ENCODE peak calls at places on chromosomes 12 and 14, in ten cellular contexts. One of them, this sample, is unnamed.

GRCh38 chr14:36517242-36518030 is 2.6 kb downstream of the NKX2-1 start:
- DNase-seq in GM13976: peak
- DNase-seq in fibroblast of pulmonary artery: no peak
- DNase-seq in HFF-Myc: no peak
- DNase-seq in GM23338: peak
- DNase-seq in progenitor cell of endocrine pancreas: no peak
- DNase-seq in neural crest cell: no peak
- DNase-seq in pancreas: peak
- DNase-seq in OCI-LY7: no peak
- DNase-seq in GM12865: no peak
- DNase-seq in this sample: peak

GRCh38 chr14:78524766-78525165 is 354.6 kb downstream of the NRXN3 start:
- DNase-seq in pancreas: no peak
- DNase-seq in fibroblast of pulmonary artery: no peak
- DNase-seq in HFF-Myc: no peak
- DNase-seq in GM23338: no peak
- DNase-seq in GM13976: no peak
- DNase-seq in GM12865: no peak
- DNase-seq in neural crest cell: no peak
- DNase-seq in progenitor cell of endocrine pancreas: no peak
- DNase-seq in OCI-LY7: no peak
- DNase-seq in this sample: no peak

GRCh38 chr12:843609-844008 is 91.2 kb downstream of the WNK1 start:
- DNase-seq in GM13976: no peak
- DNase-seq in GM12865: no peak
- DNase-seq in fibroblast of pulmonary artery: peak
- DNase-seq in OCI-LY7: no peak
- DNase-seq in pancreas: no peak
- DNase-seq in neural crest cell: no peak
- DNase-seq in HFF-Myc: no peak
- DNase-seq in GM23338: no peak
- DNase-seq in progenitor cell of endocrine pancreas: no peak
- DNase-seq in this sample: no peak

GRCh38 chr14:103629503-103630121 is 601 bp downstream of the KLC1 start:
- DNase-seq in neural crest cell: peak
- DNase-seq in OCI-LY7: peak
- DNase-seq in pancreas: peak
- DNase-seq in GM12865: peak
- DNase-seq in GM23338: peak
- DNase-seq in progenitor cell of endocrine pancreas: peak
- DNase-seq in fibroblast of pulmonary artery: no peak
- DNase-seq in HFF-Myc: no peak
- DNase-seq in GM13976: peak
- DNase-seq in this sample: peak

GRCh38 chr12:85831327-85831990 is 4.8 kb downstream of the RASSF9 start:
- DNase-seq in pancreas: no peak
- DNase-seq in progenitor cell of endocrine pancreas: no peak
- DNase-seq in GM13976: no peak
- DNase-seq in fibroblast of pulmonary artery: no peak
- DNase-seq in GM23338: no peak
- DNase-seq in neural crest cell: no peak
- DNase-seq in HFF-Myc: no peak
- DNase-seq in GM12865: no peak
- DNase-seq in OCI-LY7: no peak
- DNase-seq in this sample: no peak

GRCh38 chr14:105299654-105300541 is 903 bp downstream of the BRF1 start:
- DNase-seq in pancreas: no peak
- DNase-seq in fibroblast of pulmonary artery: no peak
- DNase-seq in GM13976: peak
- DNase-seq in GM23338: no peak
- DNase-seq in OCI-LY7: no peak
- DNase-seq in GM12865: peak
- DNase-seq in HFF-Myc: no peak
- DNase-seq in progenitor cell of endocrine pancreas: no peak
- DNase-seq in neural crest cell: no peak
- DNase-seq in this sample: no peak

GRCh38 chr14:87283547-87283946 is 709.4 kb downstream of the GALC start:
- DNase-seq in OCI-LY7: no peak
- DNase-seq in progenitor cell of endocrine pancreas: no peak
- DNase-seq in neural crest cell: no peak
- DNase-seq in GM23338: no peak
- DNase-seq in HFF-Myc: no peak
- DNase-seq in fibroblast of pulmonary artery: no peak
- DNase-seq in pancreas: no peak
- DNase-seq in GM13976: no peak
- DNase-seq in GM12865: no peak
- DNase-seq in this sample: no peak

GRCh38 chr14:90900712-90901111 is 84.5 kb upstream of the TTC7B start:
- DNase-seq in fibroblast of pulmonary artery: peak
- DNase-seq in neural crest cell: no peak
- DNase-seq in HFF-Myc: no peak
- DNase-seq in GM12865: no peak
- DNase-seq in progenitor cell of endocrine pancreas: no peak
- DNase-seq in GM13976: no peak
- DNase-seq in pancreas: no peak
- DNase-seq in OCI-LY7: no peak
- DNase-seq in GM23338: no peak
- DNase-seq in this sample: no peak

GRCh38 chr12:130195369-130195768 is 33.1 kb downstream of the FZD10 start:
- DNase-seq in progenitor cell of endocrine pancreas: no peak
- DNase-seq in OCI-LY7: no peak
- DNase-seq in GM12865: no peak
- DNase-seq in GM13976: no peak
- DNase-seq in GM23338: no peak
- DNase-seq in HFF-Myc: no peak
- DNase-seq in neural crest cell: no peak
- DNase-seq in fibroblast of pulmonary artery: no peak
- DNase-seq in pancreas: no peak
- DNase-seq in this sample: peak

GRCh38 chr12:130196827-130197226 is 34.6 kb downstream of the FZD10 start:
- DNase-seq in progenitor cell of endocrine pancreas: no peak
- DNase-seq in fibroblast of pulmonary artery: no peak
- DNase-seq in GM13976: no peak
- DNase-seq in HFF-Myc: no peak
- DNase-seq in GM12865: no peak
- DNase-seq in neural crest cell: no peak
- DNase-seq in pancreas: no peak
- DNase-seq in OCI-LY7: no peak
- DNase-seq in GM23338: no peak
- DNase-seq in this sample: no peak

GRCh38 chr12:130194154-130194553 is 31.9 kb downstream of the FZD10 start:
- DNase-seq in neural crest cell: no peak
- DNase-seq in GM13976: no peak
- DNase-seq in fibroblast of pulmonary artery: no peak
- DNase-seq in pancreas: no peak
- DNase-seq in OCI-LY7: no peak
- DNase-seq in GM12865: no peak
- DNase-seq in GM23338: no peak
- DNase-seq in progenitor cell of endocrine pancreas: no peak
- DNase-seq in HFF-Myc: no peak
- DNase-seq in this sample: no peak

GRCh38 chr12:130195776-130196175 is 33.5 kb downstream of the FZD10 start:
- DNase-seq in fibroblast of pulmonary artery: no peak
- DNase-seq in pancreas: no peak
- DNase-seq in OCI-LY7: no peak
- DNase-seq in GM12865: no peak
- DNase-seq in progenitor cell of endocrine pancreas: no peak
- DNase-seq in GM13976: no peak
- DNase-seq in HFF-Myc: no peak
- DNase-seq in GM23338: no peak
- DNase-seq in neural crest cell: no peak
- DNase-seq in this sample: no peak

DNA sequence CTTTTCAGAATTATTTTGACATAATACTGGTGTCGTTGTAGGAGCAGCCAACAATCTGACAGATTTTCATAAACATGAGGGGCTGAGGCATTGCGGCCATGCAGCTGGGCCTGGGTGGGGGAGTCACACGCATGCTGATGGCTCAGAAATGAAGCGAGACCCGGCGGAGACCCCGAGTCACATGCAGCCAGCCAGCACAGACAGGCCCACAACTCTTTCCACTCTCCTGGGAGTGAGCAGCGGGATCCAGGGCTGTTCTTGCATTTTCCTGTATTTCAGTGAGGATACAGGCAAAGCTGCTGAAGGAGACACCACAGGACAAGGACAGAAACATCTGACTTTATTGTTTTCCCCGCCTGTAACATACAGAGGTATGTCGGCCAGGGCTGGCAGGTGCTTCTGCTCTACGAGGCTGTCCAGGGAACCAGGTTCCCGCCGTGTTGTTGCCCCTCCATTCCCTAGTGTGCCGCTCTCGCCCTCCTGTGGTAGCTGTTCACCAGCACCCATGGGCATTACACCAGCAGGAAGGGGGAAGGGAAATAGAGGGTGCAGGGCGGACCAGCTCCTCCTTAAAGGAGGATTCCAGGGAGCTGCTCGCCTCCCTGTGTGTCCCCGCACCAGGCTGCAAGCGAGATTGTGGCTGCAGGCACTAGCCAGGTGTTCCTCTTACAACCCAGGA is 30.5 kb downstream of the FZD10 start:
- DNase-seq in HFF-Myc: no peak
- DNase-seq in pancreas: no peak
- DNase-seq in neural crest cell: no peak
- DNase-seq in GM23338: no peak
- DNase-seq in GM13976: no peak
- DNase-seq in progenitor cell of endocrine pancreas: no peak
- DNase-seq in GM12865: no peak
- DNase-seq in fibroblast of pulmonary artery: no peak
- DNase-seq in OCI-LY7: no peak
- DNase-seq in this sample: no peak
- TF ChIP-seq CTCF in HFF-Myc: no peak
- TF ChIP-seq CTCF in pancreas: no peak
- TF ChIP-seq CTCF in neural crest cell: peak
- TF ChIP-seq CTCF in GM23338: peak
- TF ChIP-seq CTCF in GM13976: no peak
- TF ChIP-seq CTCF in progenitor cell of endocrine pancreas: no peak
- TF ChIP-seq CTCF in GM12865: no peak
- TF ChIP-seq CTCF in fibroblast of pulmonary artery: no peak
- TF ChIP-seq CTCF in OCI-LY7: no peak
- TF ChIP-seq CTCF in this sample: no peak

GRCh38 chr12:92717202-92717601 is 14.4 kb downstream of the PLEKHG7 start:
- DNase-seq in HFF-Myc: peak
- DNase-seq in neural crest cell: no peak
- DNase-seq in pancreas: no peak
- DNase-seq in OCI-LY7: peak
- DNase-seq in fibroblast of pulmonary artery: peak
- DNase-seq in GM23338: peak
- DNase-seq in GM13976: no peak
- DNase-seq in GM12865: no peak
- DNase-seq in progenitor cell of endocrine pancreas: no peak
- DNase-seq in this sample: no peak
- TF ChIP-seq CTCF in HFF-Myc: peak
- TF ChIP-seq CTCF in neural crest cell: peak
- TF ChIP-seq CTCF in pancreas: no peak
- TF ChIP-seq CTCF in OCI-LY7: peak
- TF ChIP-seq CTCF in fibroblast of pulmonary artery: peak
- TF ChIP-seq CTCF in GM23338: peak
- TF ChIP-seq CTCF in GM13976: peak
- TF ChIP-seq CTCF in GM12865: no peak
- TF ChIP-seq CTCF in progenitor cell of endocrine pancreas: no peak
- TF ChIP-seq CTCF in this sample: peak

GRCh38 chr12:23356440-23356839 is 593.0 kb downstream of the SOX5 start:
- DNase-seq in fibroblast of pulmonary artery: no peak
- DNase-seq in OCI-LY7: no peak
- DNase-seq in neural crest cell: no peak
- DNase-seq in GM23338: no peak
- DNase-seq in pancreas: no peak
- DNase-seq in GM12865: no peak
- DNase-seq in progenitor cell of endocrine pancreas: no peak
- DNase-seq in HFF-Myc: no peak
- DNase-seq in GM13976: no peak
- DNase-seq in this sample: no peak

GRCh38 chr12:23350808-23351207 is 598.7 kb downstream of the SOX5 start:
- DNase-seq in GM13976: peak
- DNase-seq in pancreas: no peak
- DNase-seq in neural crest cell: no peak
- DNase-seq in fibroblast of pulmonary artery: no peak
- DNase-seq in progenitor cell of endocrine pancreas: no peak
- DNase-seq in OCI-LY7: no peak
- DNase-seq in GM12865: peak
- DNase-seq in GM23338: no peak
- DNase-seq in HFF-Myc: no peak
- DNase-seq in this sample: no peak

GRCh38 chr12:23349550-23349949 is 599.9 kb downstream of the SOX5 start:
- DNase-seq in pancreas: no peak
- DNase-seq in HFF-Myc: no peak
- DNase-seq in OCI-LY7: no peak
- DNase-seq in fibroblast of pulmonary artery: no peak
- DNase-seq in GM12865: no peak
- DNase-seq in GM23338: no peak
- DNase-seq in GM13976: no peak
- DNase-seq in neural crest cell: no peak
- DNase-seq in progenitor cell of endocrine pancreas: no peak
- DNase-seq in this sample: no peak

GRCh38 chr12:23354800-23355199 is 594.7 kb downstream of the SOX5 start:
- DNase-seq in progenitor cell of endocrine pancreas: no peak
- DNase-seq in HFF-Myc: no peak
- DNase-seq in neural crest cell: no peak
- DNase-seq in OCI-LY7: no peak
- DNase-seq in GM12865: no peak
- DNase-seq in GM13976: no peak
- DNase-seq in GM23338: no peak
- DNase-seq in pancreas: no peak
- DNase-seq in fibroblast of pulmonary artery: no peak
- DNase-seq in this sample: no peak

DNA sequence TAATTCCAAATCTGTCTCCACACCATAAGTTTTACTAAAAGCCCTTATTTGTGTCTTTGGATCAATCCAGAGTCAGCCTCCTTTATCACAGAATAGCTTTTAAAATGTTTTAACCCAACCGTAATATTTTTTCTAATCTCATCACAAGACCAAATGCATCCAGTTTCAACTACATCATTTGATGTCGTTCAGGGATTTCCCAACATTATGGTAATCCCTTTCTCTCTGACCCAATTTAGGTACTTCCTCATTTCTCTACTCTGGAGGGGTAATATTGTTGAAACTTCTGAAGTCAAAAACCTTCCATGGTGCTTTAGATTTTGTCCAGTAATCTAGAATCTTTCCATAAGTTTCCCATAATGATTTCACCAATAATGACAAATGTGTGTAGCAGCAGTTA is 596.8 kb downstream of the SOX5 start:
- DNase-seq in HFF-Myc: no peak
- DNase-seq in OCI-LY7: no peak
- DNase-seq in GM12865: no peak
- DNase-seq in pancreas: no peak
- DNase-seq in GM13976: no peak
- DNase-seq in GM23338: no peak
- DNase-seq in fibroblast of pulmonary artery: no peak
- DNase-seq in neural crest cell: no peak
- DNase-seq in progenitor cell of endocrine pancreas: no peak
- DNase-seq in this sample: no peak
- TF ChIP-seq CTCF in HFF-Myc: no peak
- TF ChIP-seq CTCF in OCI-LY7: no peak
- TF ChIP-seq CTCF in GM12865: no peak
- TF ChIP-seq CTCF in pancreas: no peak
- TF ChIP-seq CTCF in GM13976: no peak
- TF ChIP-seq CTCF in GM23338: no peak
- TF ChIP-seq CTCF in fibroblast of pulmonary artery: no peak
- TF ChIP-seq CTCF in neural crest cell: no peak
- TF ChIP-seq CTCF in progenitor cell of endocrine pancreas: no peak
- TF ChIP-seq CTCF in this sample: no peak

DNA sequence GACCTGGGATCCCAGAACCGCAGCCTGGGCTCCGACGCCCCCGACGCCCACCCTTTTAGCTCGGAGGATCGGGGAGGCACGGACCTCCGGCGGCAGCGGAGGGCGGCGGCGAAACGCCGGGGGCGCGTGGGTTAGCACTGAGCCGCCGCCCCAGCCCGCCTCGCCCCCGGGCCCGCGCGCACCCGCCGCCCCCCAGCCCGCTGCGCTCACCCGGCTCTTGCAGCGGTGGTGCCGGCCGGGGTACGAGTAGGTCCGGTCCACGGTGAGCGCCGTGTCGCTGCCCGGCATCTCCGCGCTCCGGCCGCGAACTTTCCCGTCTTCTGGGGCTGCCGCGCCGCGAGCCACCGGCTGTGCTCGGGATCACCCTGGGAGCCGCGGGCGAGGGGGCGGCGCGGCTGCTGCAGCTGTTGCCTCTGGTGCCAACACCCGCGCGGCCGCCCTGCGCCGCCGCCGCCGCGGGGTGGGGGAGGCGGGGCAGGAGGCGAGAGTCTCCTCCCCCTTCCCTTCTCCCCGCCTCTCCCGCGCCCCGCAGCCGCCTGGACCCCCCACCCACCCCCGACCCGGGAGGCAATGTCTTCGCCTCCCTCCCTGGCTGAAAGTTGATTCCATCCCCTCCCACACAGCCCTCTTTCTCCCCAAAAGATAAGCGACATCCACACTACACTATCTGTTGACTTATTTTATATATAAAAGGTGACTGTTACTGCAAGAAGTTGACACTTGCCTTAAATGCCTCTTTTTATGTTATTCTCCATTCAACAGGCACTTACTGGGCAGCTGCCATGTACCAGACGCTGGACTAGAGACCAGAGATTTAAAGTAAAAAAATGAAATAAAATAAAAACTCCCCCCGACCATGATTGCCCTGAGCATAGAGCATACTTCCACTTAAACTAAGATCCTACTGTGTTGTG is at the start of gene TMCC3:
- DNase-seq in HFF-Myc: no peak
- DNase-seq in OCI-LY7: no peak
- DNase-seq in GM23338: peak
- DNase-seq in GM12865: peak
- DNase-seq in GM13976: peak
- DNase-seq in fibroblast of pulmonary artery: peak
- DNase-seq in progenitor cell of endocrine pancreas: peak
- DNase-seq in pancreas: peak
- DNase-seq in neural crest cell: peak
- DNase-seq in this sample: no peak
- TF ChIP-seq CTCF in HFF-Myc: no peak
- TF ChIP-seq CTCF in OCI-LY7: no peak
- TF ChIP-seq CTCF in GM23338: no peak
- TF ChIP-seq CTCF in GM12865: no peak
- TF ChIP-seq CTCF in GM13976: no peak
- TF ChIP-seq CTCF in fibroblast of pulmonary artery: no peak
- TF ChIP-seq CTCF in progenitor cell of endocrine pancreas: no peak
- TF ChIP-seq CTCF in pancreas: no peak
- TF ChIP-seq CTCF in neural crest cell: peak
- TF ChIP-seq CTCF in this sample: no peak

This sample was measured in osteocyte.